ENCODE peak calls at places on chromosomes 11 and 22, in six cellular contexts. One of them, this sample, is unnamed.

GRCh38 chr11:96293109-96293508 is 49.9 kb downstream of the MAML2 start:
- DNase-seq in A549: no peak
- DNase-seq in endothelial cell of umbilical vein: no peak
- DNase-seq in HepG2: no peak
- DNase-seq in K562: no peak
- DNase-seq in GM12878: no peak
- DNase-seq in this sample: no peak

GRCh38 chr11:12137938-12138731 is 27.7 kb downstream of the MICAL2 start:
- DNase-seq in A549: peak
- DNase-seq in endothelial cell of umbilical vein: peak
- DNase-seq in HepG2: no peak
- DNase-seq in K562: no peak
- DNase-seq in GM12878: no peak
- DNase-seq in this sample: no peak

GRCh38 chr22:46085831-46086576 is 64.3 kb upstream of the PPARA start:
- DNase-seq in A549: peak
- DNase-seq in endothelial cell of umbilical vein: no peak
- DNase-seq in HepG2: no peak
- DNase-seq in K562: peak
- DNase-seq in GM12878: no peak
- DNase-seq in this sample: no peak

GRCh38 chr22:47139790-47140119 is 377.3 kb downstream of the TBC1D22A start:
- DNase-seq in A549: no peak
- DNase-seq in endothelial cell of umbilical vein: no peak
- DNase-seq in HepG2: no peak
- DNase-seq in K562: no peak
- DNase-seq in GM12878: no peak
- DNase-seq in this sample: no peak

GRCh38 chr11:106748059-106748458 is 270.2 kb downstream of the GUCY1A2 start:
- DNase-seq in A549: no peak
- DNase-seq in endothelial cell of umbilical vein: no peak
- DNase-seq in HepG2: no peak
- DNase-seq in K562: no peak
- DNase-seq in GM12878: no peak
- DNase-seq in this sample: no peak

GRCh38 chr11:56624661-56625110 is 10.0 kb upstream of the OR5M1 start:
- DNase-seq in A549: peak
- DNase-seq in endothelial cell of umbilical vein: no peak
- DNase-seq in HepG2: peak
- DNase-seq in K562: peak
- DNase-seq in GM12878: peak
- DNase-seq in this sample: peak

GRCh38 chr11:69443968-69444364 is 37.5 kb upstream of the LINC01488 start:
- DNase-seq in A549: no peak
- DNase-seq in endothelial cell of umbilical vein: peak
- DNase-seq in HepG2: no peak
- DNase-seq in K562: peak
- DNase-seq in GM12878: no peak
- DNase-seq in this sample: no peak

GRCh38 chr11:66315921-66316811 is 678 bp downstream of the CD248 start:
- DNase-seq in A549: no peak
- DNase-seq in endothelial cell of umbilical vein: no peak
- DNase-seq in HepG2: no peak
- DNase-seq in K562: no peak
- DNase-seq in GM12878: no peak
- DNase-seq in this sample: no peak

GRCh38 chr11:34180045-34180813 is 74.8 kb downstream of the NAT10 start:
- DNase-seq in A549: no peak
- DNase-seq in endothelial cell of umbilical vein: no peak
- DNase-seq in HepG2: no peak
- DNase-seq in K562: no peak
- DNase-seq in GM12878: peak
- DNase-seq in this sample: no peak

GRCh38 chr11:122199661-122200060 is 83.6 kb upstream of the BLID start:
- DNase-seq in A549: no peak
- DNase-seq in endothelial cell of umbilical vein: peak
- DNase-seq in HepG2: no peak
- DNase-seq in K562: no peak
- DNase-seq in GM12878: no peak
- DNase-seq in this sample: no peak

GRCh38 chr11:130141561-130142341 is 17.8 kb upstream of the ST14 start:
- DNase-seq in A549: no peak
- DNase-seq in endothelial cell of umbilical vein: no peak
- DNase-seq in HepG2: no peak
- DNase-seq in K562: no peak
- DNase-seq in GM12878: no peak
- DNase-seq in this sample: no peak

GRCh38 chr22:18970948-18971315 is 34.8 kb upstream of the PRODH start:
- DNase-seq in A549: no peak
- DNase-seq in endothelial cell of umbilical vein: no peak
- DNase-seq in HepG2: no peak
- DNase-seq in K562: no peak
- DNase-seq in GM12878: no peak
- DNase-seq in this sample: peak

GRCh38 chr11:69014084-69014935 is 1.3 kb upstream of the MRGPRF start:
- DNase-seq in A549: no peak
- DNase-seq in endothelial cell of umbilical vein: no peak
- DNase-seq in HepG2: peak
- DNase-seq in K562: no peak
- DNase-seq in GM12878: no peak
- DNase-seq in this sample: no peak

GRCh38 chr11:114280696-114281095 is 15.5 kb upstream of the NNMT start:
- DNase-seq in A549: peak
- DNase-seq in endothelial cell of umbilical vein: peak
- DNase-seq in HepG2: peak
- DNase-seq in K562: peak
- DNase-seq in GM12878: no peak
- DNase-seq in this sample: peak
- TF ChIP-seq CTCF in A549: peak
- TF ChIP-seq CTCF in endothelial cell of umbilical vein: peak
- TF ChIP-seq CTCF in HepG2: peak
- TF ChIP-seq CTCF in K562: peak
- TF ChIP-seq CTCF in GM12878: peak
- TF ChIP-seq CTCF in this sample: peak

DNA sequence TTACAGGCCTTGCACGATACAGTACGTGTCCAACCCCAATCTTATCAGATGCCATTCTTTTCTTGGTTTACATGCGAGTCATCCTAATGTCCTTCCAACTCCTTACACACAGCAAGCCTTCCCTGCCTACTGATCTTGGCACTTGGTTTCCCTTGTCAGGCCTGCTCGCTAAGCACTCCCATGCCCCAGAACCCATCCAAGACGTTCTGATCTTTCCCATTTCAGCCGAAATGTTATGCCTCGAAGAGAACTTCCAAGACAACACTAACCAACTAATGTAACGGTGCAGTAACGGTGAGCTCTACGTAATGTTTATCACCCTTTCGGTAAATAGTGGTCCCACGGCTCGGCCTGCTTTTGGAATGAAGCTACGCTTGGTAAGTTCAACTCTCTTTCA is 521 bp downstream of the PES1 start:
- DNase-seq in A549: no peak
- DNase-seq in endothelial cell of umbilical vein: peak
- DNase-seq in HepG2: no peak
- DNase-seq in K562: no peak
- DNase-seq in GM12878: no peak
- DNase-seq in this sample: no peak
- TF ChIP-seq MYC in A549: no peak
- TF ChIP-seq MYC in endothelial cell of umbilical vein: no peak
- TF ChIP-seq MYC in HepG2: no peak
- TF ChIP-seq MYC in K562: no peak
- TF ChIP-seq MYC in GM12878: no peak
- TF ChIP-seq MYC in this sample: no peak

GRCh38 chr11:77508031-77508430 is 34.1 kb upstream of the PAK1 start:
- DNase-seq in A549: no peak
- DNase-seq in endothelial cell of umbilical vein: no peak
- DNase-seq in HepG2: no peak
- DNase-seq in K562: no peak
- DNase-seq in GM12878: no peak
- DNase-seq in this sample: no peak

GRCh38 chr11:77506857-77507256 is 33.0 kb upstream of the PAK1 start:
- DNase-seq in A549: no peak
- DNase-seq in endothelial cell of umbilical vein: peak
- DNase-seq in HepG2: no peak
- DNase-seq in K562: peak
- DNase-seq in GM12878: no peak
- DNase-seq in this sample: no peak

GRCh38 chr11:77503006-77503405 is 29.1 kb upstream of the PAK1 start:
- DNase-seq in A549: no peak
- DNase-seq in endothelial cell of umbilical vein: no peak
- DNase-seq in HepG2: no peak
- DNase-seq in K562: peak
- DNase-seq in GM12878: no peak
- DNase-seq in this sample: peak

GRCh38 chr11:77502501-77502900 is 28.6 kb upstream of the PAK1 start:
- DNase-seq in A549: no peak
- DNase-seq in endothelial cell of umbilical vein: no peak
- DNase-seq in HepG2: no peak
- DNase-seq in K562: no peak
- DNase-seq in GM12878: no peak
- DNase-seq in this sample: peak

DNA sequence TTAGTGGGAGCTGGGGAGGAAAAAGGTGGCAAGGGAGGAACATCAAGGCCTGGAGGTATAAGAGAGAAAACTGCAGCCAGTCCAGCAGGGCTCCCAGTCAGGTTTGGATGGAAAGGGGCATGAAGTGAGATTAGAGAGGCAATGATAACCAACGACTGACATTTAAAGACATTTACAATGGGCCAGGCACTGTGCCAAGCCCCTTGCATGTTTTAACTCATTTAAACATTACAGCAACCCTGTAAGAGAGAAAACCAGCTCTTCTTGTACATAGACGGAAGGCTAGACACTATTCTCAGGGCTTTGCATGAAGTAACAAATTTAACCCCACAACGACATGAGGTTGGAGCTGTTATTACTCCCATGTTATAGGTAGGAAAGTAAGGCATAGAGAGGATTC is 32.1 kb upstream of the PAK1 start:
- DNase-seq in A549: no peak
- DNase-seq in endothelial cell of umbilical vein: no peak
- DNase-seq in HepG2: no peak
- DNase-seq in K562: no peak
- DNase-seq in GM12878: no peak
- DNase-seq in this sample: no peak
- TF ChIP-seq MAX in A549: no peak
- TF ChIP-seq MAX in endothelial cell of umbilical vein: no peak
- TF ChIP-seq MAX in HepG2: no peak
- TF ChIP-seq MAX in K562: no peak
- TF ChIP-seq MAX in GM12878: no peak
- TF ChIP-seq MAX in this sample: no peak

DNA sequence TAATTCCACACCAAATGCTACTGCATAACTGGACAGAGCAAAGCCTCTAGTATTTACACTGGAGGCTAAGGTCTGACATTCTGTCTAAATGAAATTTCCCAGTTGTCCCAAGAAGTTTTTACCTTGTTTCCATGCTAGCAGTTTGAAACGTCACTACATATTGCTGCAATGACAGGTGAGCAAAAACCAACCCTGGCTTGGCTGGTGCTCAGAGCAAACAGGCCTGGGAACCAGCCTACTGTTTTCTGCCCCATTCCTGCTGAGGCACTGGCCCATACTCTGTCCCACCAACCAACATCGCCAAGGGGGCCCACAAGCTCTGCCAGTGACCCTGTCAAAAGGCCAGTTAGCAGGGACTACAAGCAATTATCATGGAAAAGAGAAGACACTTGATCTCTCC is 131.1 kb downstream of the MPPED2 start:
- DNase-seq in A549: no peak
- DNase-seq in endothelial cell of umbilical vein: no peak
- DNase-seq in HepG2: no peak
- DNase-seq in K562: no peak
- DNase-seq in GM12878: no peak
- DNase-seq in this sample: no peak
- TF ChIP-seq CTCF in A549: no peak
- TF ChIP-seq CTCF in endothelial cell of umbilical vein: no peak
- TF ChIP-seq CTCF in HepG2: no peak
- TF ChIP-seq CTCF in K562: no peak
- TF ChIP-seq CTCF in GM12878: no peak
- TF ChIP-seq CTCF in this sample: no peak

GRCh38 chr11:868394-868793 is 25.7 kb downstream of the TSPAN4 start:
- DNase-seq in A549: no peak
- DNase-seq in endothelial cell of umbilical vein: no peak
- DNase-seq in HepG2: no peak
- DNase-seq in K562: no peak
- DNase-seq in GM12878: no peak
- DNase-seq in this sample: no peak

GRCh38 chr11:864928-865327 is 22.3 kb downstream of the TSPAN4 start:
- DNase-seq in A549: no peak
- DNase-seq in endothelial cell of umbilical vein: no peak
- DNase-seq in HepG2: no peak
- DNase-seq in K562: no peak
- DNase-seq in GM12878: no peak
- DNase-seq in this sample: no peak

GRCh38 chr11:867856-868358 is 25.3 kb downstream of the TSPAN4 start:
- DNase-seq in A549: no peak
- DNase-seq in endothelial cell of umbilical vein: no peak
- DNase-seq in HepG2: no peak
- DNase-seq in K562: no peak
- DNase-seq in GM12878: no peak
- DNase-seq in this sample: no peak

GRCh38 chr11:865512-866430 is 23.1 kb downstream of the TSPAN4 start:
- DNase-seq in A549: no peak
- DNase-seq in endothelial cell of umbilical vein: no peak
- DNase-seq in HepG2: no peak
- DNase-seq in K562: no peak
- DNase-seq in GM12878: no peak
- DNase-seq in this sample: no peak

DNA sequence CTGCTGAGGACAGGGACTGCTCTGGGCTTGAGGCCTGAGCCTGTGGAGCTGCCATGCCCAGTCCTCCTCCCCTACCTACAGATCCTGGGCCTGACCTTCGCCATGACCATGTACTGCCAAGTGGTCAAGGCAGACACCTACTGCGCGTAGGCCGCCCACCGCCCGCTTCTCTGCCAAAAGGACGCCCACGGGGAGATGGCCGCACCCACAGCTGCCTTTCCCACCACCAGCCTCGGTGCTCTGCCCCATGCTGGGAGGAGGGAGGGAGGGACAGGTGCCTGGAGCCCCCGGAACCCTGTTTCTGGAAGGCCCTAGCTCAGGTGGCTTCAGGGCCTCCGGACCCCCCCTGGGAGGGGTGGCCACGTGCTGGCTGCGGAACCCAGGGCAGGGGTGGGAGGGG is 23.8 kb downstream of the TSPAN4 start:
- DNase-seq in A549: no peak
- DNase-seq in endothelial cell of umbilical vein: no peak
- DNase-seq in HepG2: no peak
- DNase-seq in K562: no peak
- DNase-seq in GM12878: no peak
- DNase-seq in this sample: no peak
- TF ChIP-seq MYC in A549: no peak
- TF ChIP-seq MYC in endothelial cell of umbilical vein: no peak
- TF ChIP-seq MYC in HepG2: no peak
- TF ChIP-seq MYC in K562: no peak
- TF ChIP-seq MYC in GM12878: no peak
- TF ChIP-seq MYC in this sample: no peak